ENCODE peak calls at places on chromosomes 6 and 20, in four cellular contexts. One of them, this sample, is unnamed. For H3K4me1 and H3K36me3, the result is how much of the 10 kb centered on the place peaks cover.

GRCh38 chr20:23595941-23596340 is 9.8 kb downstream of the CST9 start:
- DNase-seq in Panc1: no peak
- DNase-seq in upper lobe of left lung: no peak
- DNase-seq in IMR-90: no peak
- DNase-seq in this sample: no peak

GRCh38 chr20:29689411-29690225 is 1567.8 kb upstream of the DEFB115 start:
- DNase-seq in IMR-90: no peak
- DNase-seq in upper lobe of left lung: peak
- DNase-seq in Panc1: no peak
- DNase-seq in this sample: no peak

GRCh38 chr20:41444821-41445220 is 78.2 kb upstream of the EMILIN3 start:
- DNase-seq in upper lobe of left lung: no peak
- DNase-seq in Panc1: no peak
- DNase-seq in IMR-90: no peak
- DNase-seq in this sample: no peak

GRCh38 chr6:38141045-38141444 is 321.5 kb downstream of the ZFAND3 start:
- DNase-seq in IMR-90: no peak
- DNase-seq in Panc1: no peak
- DNase-seq in upper lobe of left lung: no peak
- DNase-seq in this sample: no peak

GRCh38 chr6:137776786-137777185 is 90.3 kb upstream of the TNFAIP3 start:
- DNase-seq in IMR-90: peak
- DNase-seq in upper lobe of left lung: no peak
- DNase-seq in Panc1: no peak
- DNase-seq in this sample: no peak

GRCh38 chr6:29414588-29414987 is at the start of gene OR12D1:
- DNase-seq in IMR-90: no peak
- DNase-seq in upper lobe of left lung: no peak
- DNase-seq in Panc1: no peak
- DNase-seq in this sample: no peak

GRCh38 chr6:164531745-164532144 is 777.7 kb downstream of the C6orf118 start:
- DNase-seq in IMR-90: no peak
- DNase-seq in upper lobe of left lung: no peak
- DNase-seq in Panc1: no peak
- DNase-seq in this sample: no peak

GRCh38 chr6:17276766-17277165 is 4.4 kb upstream of the RBM24 start:
- DNase-seq in Panc1: no peak
- DNase-seq in IMR-90: peak
- DNase-seq in upper lobe of left lung: no peak
- DNase-seq in this sample: no peak

GRCh38 chr6:54098450-54099044 is 12.7 kb upstream of the MLIP start:
- DNase-seq in upper lobe of left lung: no peak
- DNase-seq in IMR-90: no peak
- DNase-seq in Panc1: no peak
- DNase-seq in this sample: no peak

GRCh38 chr6:56938634-56939294 is 16.1 kb upstream of the BEND6 start:
- DNase-seq in Panc1: peak
- DNase-seq in IMR-90: peak
- DNase-seq in upper lobe of left lung: no peak
- DNase-seq in this sample: peak

GRCh38 chr6:31822038-31822821 is 5.3 kb upstream of the HSPA1B start:
- DNase-seq in upper lobe of left lung: no peak
- DNase-seq in Panc1: no peak
- DNase-seq in IMR-90: peak
- DNase-seq in this sample: peak

GRCh38 chr6:54419885-54420284 is 111.6 kb downstream of the TINAG start:
- DNase-seq in upper lobe of left lung: no peak
- DNase-seq in Panc1: peak
- DNase-seq in IMR-90: peak
- DNase-seq in this sample: no peak

GRCh38 chr6:159312204-159312603 is 143.0 kb downstream of the FNDC1 start:
- DNase-seq in Panc1: no peak
- DNase-seq in IMR-90: no peak
- DNase-seq in upper lobe of left lung: no peak
- DNase-seq in this sample: no peak

GRCh38 chr20:51634257-51634656 is 91.7 kb upstream of the NFATC2 start:
- DNase-seq in IMR-90: peak
- DNase-seq in Panc1: no peak
- DNase-seq in upper lobe of left lung: no peak
- DNase-seq in this sample: no peak

GRCh38 chr6:31687860-31688693 is 7.2 kb upstream of the LY6G5C start:
- DNase-seq in IMR-90: no peak
- DNase-seq in Panc1: no peak
- DNase-seq in upper lobe of left lung: no peak
- DNase-seq in this sample: no peak

GRCh38 chr6:144131248-144131709 is 19.0 kb upstream of the STX11 start:
- DNase-seq in IMR-90: peak
- DNase-seq in upper lobe of left lung: no peak
- DNase-seq in Panc1: peak
- DNase-seq in this sample: no peak

GRCh38 chr20:112396-112795 is 24.9 kb downstream of the DEFB125 start:
- DNase-seq in Panc1: no peak
- DNase-seq in IMR-90: no peak
- DNase-seq in upper lobe of left lung: no peak
- DNase-seq in this sample: no peak

GRCh38 chr20:35191419-35191818 is 19.5 kb downstream of the PROCR start:
- DNase-seq in upper lobe of left lung: no peak
- DNase-seq in Panc1: no peak
- DNase-seq in IMR-90: no peak
- DNase-seq in this sample: no peak

GRCh38 chr6:16635810-16636602 is 125.3 kb downstream of the ATXN1 start:
- DNase-seq in upper lobe of left lung: no peak
- DNase-seq in IMR-90: peak
- DNase-seq in Panc1: no peak
- DNase-seq in this sample: no peak

GRCh38 chr6:87341158-87341557 is 3.5 kb upstream of the C6orf163 start:
- DNase-seq in IMR-90: no peak
- DNase-seq in Panc1: no peak
- DNase-seq in upper lobe of left lung: no peak
- DNase-seq in this sample: no peak

GRCh38 chr6:26295691-26296555 is 69.1 kb upstream of the BTN3A2 start:
- DNase-seq in upper lobe of left lung: no peak
- DNase-seq in IMR-90: peak
- DNase-seq in Panc1: peak
- DNase-seq in this sample: no peak

GRCh38 chr6:69179681-69180080 is 544.6 kb downstream of the ADGRB3 start:
- DNase-seq in upper lobe of left lung: no peak
- DNase-seq in Panc1: no peak
- DNase-seq in IMR-90: no peak
- DNase-seq in this sample: no peak

GRCh38 chr6:90194371-90194841 is 102.2 kb downstream of the BACH2 start:
- DNase-seq in IMR-90: peak
- DNase-seq in Panc1: no peak
- DNase-seq in upper lobe of left lung: no peak
- DNase-seq in this sample: no peak

GRCh38 chr6:152946484-152946883 is 36.4 kb downstream of the FBXO5 start:
- DNase-seq in upper lobe of left lung: no peak
- DNase-seq in Panc1: no peak
- DNase-seq in IMR-90: no peak
- DNase-seq in this sample: no peak

GRCh38 chr20:50421356-50422340 is 88.5 kb upstream of the PTPN1 start:
- DNase-seq in Panc1: no peak
- DNase-seq in upper lobe of left lung: no peak
- DNase-seq in IMR-90: no peak
- DNase-seq in this sample: no peak

GRCh38 chr20:17808357-17808756 is 108.6 kb downstream of the BANF2 start:
- DNase-seq in IMR-90: peak
- DNase-seq in Panc1: no peak
- DNase-seq in upper lobe of left lung: no peak
- DNase-seq in this sample: peak

GRCh38 chr6:31945507-31946369 is at the start of gene CFB:
- DNase-seq in Panc1: no peak
- DNase-seq in upper lobe of left lung: no peak
- DNase-seq in IMR-90: peak
- DNase-seq in this sample: peak

GRCh38 chr20:62704341-62704948 is 4.2 kb upstream of the NTSR1 start:
- DNase-seq in Panc1: peak
- DNase-seq in IMR-90: peak
- DNase-seq in upper lobe of left lung: no peak
- DNase-seq in this sample: peak

GRCh38 chr6:26140254-26140966 is 53.2 kb downstream of the HFE start:
- DNase-seq in upper lobe of left lung: no peak
- DNase-seq in Panc1: no peak
- DNase-seq in IMR-90: no peak
- DNase-seq in this sample: no peak

GRCh38 chr20:53933232-53933846 is 137.1 kb downstream of the BCAS1 start:
- DNase-seq in IMR-90: no peak
- DNase-seq in Panc1: no peak
- DNase-seq in upper lobe of left lung: no peak
- DNase-seq in this sample: no peak

GRCh38 chr20:2602046-2602735 is 50.2 kb upstream of the NOP56 start:
- DNase-seq in upper lobe of left lung: no peak
- DNase-seq in Panc1: no peak
- DNase-seq in IMR-90: no peak
- DNase-seq in this sample: no peak

DNA sequence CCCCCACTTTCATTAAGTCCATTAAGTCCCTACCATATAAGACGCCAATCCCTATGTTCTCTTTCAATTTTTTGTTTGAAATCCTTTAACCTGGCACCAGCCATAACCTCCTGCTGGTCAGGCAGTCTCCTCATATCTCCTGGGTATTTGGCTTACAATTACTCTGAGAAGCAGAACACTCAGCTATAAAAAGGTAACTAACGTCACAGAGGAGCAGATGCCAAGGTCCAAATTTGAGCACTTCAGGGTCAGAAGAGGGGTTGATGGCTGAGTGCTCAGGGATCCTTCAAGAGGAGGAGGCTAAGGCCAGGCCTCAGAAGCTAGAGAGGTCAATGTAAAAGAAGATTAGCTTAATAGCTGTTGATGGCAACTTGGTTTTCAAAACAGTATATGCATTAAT is 22.3 kb upstream of the RCAN2 start:
- DNase-seq in upper lobe of left lung: no peak
- DNase-seq in IMR-90: no peak
- DNase-seq in Panc1: no peak
- DNase-seq in this sample: peak
- H3K4me1 ChIP-seq in upper lobe of left lung: under half
- H3K4me1 ChIP-seq in IMR-90: under half
- H3K4me1 ChIP-seq in Panc1: under half
- H3K4me1 ChIP-seq in this sample: half or more

GRCh38 chr6:8415305-8415704 is 20.0 kb downstream of the SLC35B3 start:
- DNase-seq in IMR-90: peak
- DNase-seq in Panc1: no peak
- DNase-seq in upper lobe of left lung: no peak
- DNase-seq in this sample: no peak
- H3K36me3 ChIP-seq in IMR-90: under half
- H3K36me3 ChIP-seq in Panc1: under half
- H3K36me3 ChIP-seq in upper lobe of left lung: under half
- H3K36me3 ChIP-seq in this sample: under half

GRCh38 chr20:38729767-38730166 is 5.5 kb downstream of the SLC32A1 start:
- DNase-seq in Panc1: no peak
- DNase-seq in IMR-90: no peak
- DNase-seq in upper lobe of left lung: no peak
- DNase-seq in this sample: no peak

GRCh38 chr20:38732981-38733380 is 8.7 kb downstream of the SLC32A1 start:
- DNase-seq in upper lobe of left lung: no peak
- DNase-seq in IMR-90: no peak
- DNase-seq in Panc1: no peak
- DNase-seq in this sample: no peak

GRCh38 chr20:38730167-38730988 is 6.1 kb downstream of the SLC32A1 start:
- DNase-seq in IMR-90: no peak
- DNase-seq in Panc1: no peak
- DNase-seq in upper lobe of left lung: no peak
- DNase-seq in this sample: no peak

GRCh38 chr20:38730989-38731737 is 6.9 kb downstream of the SLC32A1 start:
- DNase-seq in upper lobe of left lung: peak
- DNase-seq in Panc1: peak
- DNase-seq in IMR-90: peak
- DNase-seq in this sample: no peak

DNA sequence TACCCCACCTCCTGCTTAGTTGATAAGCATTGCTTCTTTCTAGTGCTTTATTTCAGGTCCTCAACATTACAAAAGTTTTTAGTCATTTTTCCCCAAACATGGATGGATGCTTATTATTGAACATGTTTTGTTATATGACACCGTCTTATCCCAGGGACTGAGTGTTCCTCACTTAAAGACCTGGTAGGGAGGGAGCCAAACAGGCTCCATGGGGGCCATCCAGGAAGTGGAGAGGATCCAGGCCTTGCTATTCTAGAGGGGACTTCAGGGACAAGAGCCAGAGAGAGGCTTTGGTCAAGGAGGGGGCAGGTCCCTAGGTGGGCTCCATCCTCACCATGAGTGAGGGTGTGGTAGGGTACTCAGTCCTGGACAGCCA is 7.4 kb downstream of the SLC32A1 start:
- DNase-seq in upper lobe of left lung: no peak
- DNase-seq in IMR-90: no peak
- DNase-seq in Panc1: no peak
- DNase-seq in this sample: no peak
- TF ChIP-seq CTCF in upper lobe of left lung: no peak
- TF ChIP-seq CTCF in IMR-90: no peak
- TF ChIP-seq CTCF in Panc1: no peak
- TF ChIP-seq CTCF in this sample: no peak

DNA sequence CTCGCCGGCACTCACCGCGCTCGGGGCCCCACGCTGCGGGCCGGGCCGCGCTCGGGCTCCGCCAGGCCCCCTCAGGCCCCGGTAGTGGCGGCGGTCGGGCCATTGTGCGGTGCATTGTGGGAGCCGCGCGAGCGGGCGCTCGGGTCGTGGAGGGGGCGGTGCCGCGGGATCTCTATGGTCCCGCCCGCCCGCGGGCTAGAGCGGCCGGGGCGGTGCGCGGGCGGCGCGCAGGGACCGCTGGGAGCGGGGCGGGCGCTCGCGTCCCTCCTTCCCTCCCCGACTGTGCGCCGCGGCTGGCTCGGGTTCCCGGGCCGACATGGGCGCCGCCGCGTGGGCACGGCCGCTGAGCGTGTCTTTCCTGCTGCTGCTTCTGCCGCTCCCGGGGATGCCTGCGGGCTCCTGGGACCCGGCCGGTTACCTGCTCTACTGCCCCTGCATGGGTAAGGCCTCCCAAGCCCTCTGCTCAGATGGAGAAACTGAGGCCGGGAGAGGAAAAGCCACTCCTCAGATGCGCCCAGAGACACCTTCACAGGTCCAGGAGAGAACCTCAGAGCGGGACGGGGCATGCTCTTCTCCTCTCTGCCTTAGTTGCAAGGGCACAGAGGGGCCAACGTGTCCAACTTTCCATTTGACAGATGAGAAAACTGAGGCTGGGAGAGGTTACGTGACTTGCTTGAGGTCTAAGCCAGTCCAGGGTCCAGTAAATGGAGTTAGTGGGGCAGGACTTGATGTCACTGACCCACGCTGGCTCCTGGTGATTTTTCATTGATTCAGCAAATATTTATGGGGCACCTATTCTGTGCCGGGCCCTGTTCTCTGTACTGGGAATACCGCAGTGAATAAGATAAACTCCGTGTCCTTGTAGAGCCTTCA is at the start of the genes PLAGL2 and POFUT1:
- DNase-seq in IMR-90: peak
- DNase-seq in upper lobe of left lung: peak
- DNase-seq in Panc1: peak
- DNase-seq in this sample: peak
- H3K4me1 ChIP-seq in IMR-90: under half
- H3K4me1 ChIP-seq in upper lobe of left lung: under half
- H3K4me1 ChIP-seq in Panc1: under half
- H3K4me1 ChIP-seq in this sample: under half

This sample was measured in ascending aorta.